ENCODE peak calls at places on chromosomes 12 and 14, in seven cellular contexts. L is fibroblast of lung, S is K562, X is IMR-90, E is H9, U is HepG2, N is GM23248. O is an unnamed sample.

GRCh38 chr14:31172084-31172483 is 35.5 kb downstream of the HECTD1 start:
- DNase-seq in L (peak; percentile 37), S (no peak), X (peak; percentile 61), E (no peak), U (no peak), N (peak; percentile 29), O (no peak)

GRCh38 chr12:92044435-92044834 is 101.2 kb downstream of the BTG1 start:
- DNase-seq in L (no peak), S (no peak), X (no peak), E (no peak), U (no peak), N (no peak), O (no peak)

GRCh38 chr12:29051221-29051620 is 97.9 kb upstream of the FAR2 start:
- DNase-seq in L (peak; percentile 49), S (no peak), X (peak; percentile 44), E (no peak), U (no peak), N (peak; percentile 21), O (no peak)

GRCh38 chr14:57982802-57983201 is 116.9 kb upstream of the SLC35F4 start:
- DNase-seq in L (no peak), S (no peak), X (no peak), E (no peak), U (no peak), N (no peak), O (peak; percentile 63)

GRCh38 chr12:10554228-10554970 is 48.7 kb downstream of the EIF2S3B start:
- DNase-seq in L (no peak), S (no peak), X (no peak), E (no peak), U (no peak), N (no peak), O (no peak)

GRCh38 chr14:95482967-95483842 is 33.2 kb downstream of the SYNE3 start:
- DNase-seq in L (peak; percentile 97), S (no peak), X (peak; percentile 97), E (no peak), U (peak; percentile 49), N (peak; percentile 96), O (no peak)

GRCh38 chr12:129765719-129766118 is 138.1 kb downstream of the TMEM132D start:
- DNase-seq in L (no peak), S (no peak), X (no peak), E (no peak), U (no peak), N (no peak), O (no peak)

GRCh38 chr12:74015118-74015517 is 522.5 kb upstream of the ATXN7L3B start:
- DNase-seq in L (no peak), S (no peak), X (no peak), E (no peak), U (no peak), N (no peak), O (no peak)

GRCh38 chr12:53046655-53047220 is 3.1 kb upstream of the TNS2 start:
- DNase-seq in L (peak; percentile 91), S (peak; percentile 29), X (peak; percentile 86), E (peak; percentile 72), U (peak; percentile 51), N (peak; percentile 89), O (peak; percentile 72)

GRCh38 chr14:65560340-65561027 is 148.0 kb downstream of the FUT8 start:
- DNase-seq in L (no peak), S (no peak), X (peak; percentile 7), E (no peak), U (no peak), N (peak; percentile 5), O (no peak)

GRCh38 chr14:101716077-101716950 is 45.2 kb upstream of the PPP2R5C start:
- DNase-seq in L (no peak), S (peak; percentile 56), X (no peak), E (no peak), U (no peak), N (no peak), O (no peak)

GRCh38 chr12:105928436-105928835 is 210.3 kb downstream of the NUAK1 start:
- DNase-seq in L (no peak), S (no peak), X (no peak), E (no peak), U (no peak), N (no peak), O (no peak)

DNA sequence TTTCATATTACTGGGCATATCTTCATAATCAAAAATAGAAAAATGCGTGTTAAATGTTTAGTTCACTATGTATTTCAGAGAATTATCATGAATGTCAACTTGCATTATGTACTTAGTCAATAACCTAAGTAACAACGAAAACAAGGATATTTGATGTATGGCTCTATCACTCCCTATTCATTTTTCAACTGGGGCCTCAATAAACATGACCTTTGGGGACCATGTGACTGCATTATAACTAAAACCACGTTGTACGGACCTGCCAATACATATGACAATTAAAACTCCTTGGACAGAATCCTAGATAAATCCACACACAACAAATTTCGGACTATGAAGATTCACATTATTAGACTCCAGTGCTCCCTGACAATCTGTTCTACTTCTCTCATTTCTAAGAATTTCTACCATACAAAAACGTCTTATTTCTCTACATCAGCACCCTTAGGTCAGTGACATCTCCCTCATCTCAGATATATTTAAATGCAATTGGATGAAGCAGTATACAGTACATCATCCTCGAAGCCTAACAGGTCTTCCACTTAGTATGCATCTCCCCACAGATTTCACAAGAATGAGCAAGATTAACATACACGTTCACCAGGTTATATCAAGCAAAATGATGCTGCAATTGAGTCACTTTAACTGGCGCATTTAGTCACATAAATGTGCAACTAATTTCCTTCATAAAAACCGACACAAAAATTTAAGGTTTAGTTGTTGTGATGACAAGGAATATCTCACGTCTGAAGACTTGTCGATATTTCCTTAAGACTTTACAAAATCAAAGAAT is 1.5 kb downstream of the UBE2N start:
- DNase-seq in L (peak; percentile 24), S (no peak), X (peak; percentile 34), E (no peak), U (no peak), N (peak; percentile 75), O (no peak)
- H4K20me1 ChIP-seq in L (peaks cover 10% of the 10 kb centered on the region), S (peaks cover 31% of the 10 kb centered on the region), X (peaks cover 59% of the 10 kb centered on the region), E (no peaks in the 10 kb centered on the region), U (peaks cover 49% of the 10 kb centered on the region), N (peaks cover 38% of the 10 kb centered on the region), O (peaks cover 59% of the 10 kb centered on the region)

GRCh38 chr14:68885226-68886108 is 92.6 kb upstream of the ZFP36L1 start:
- DNase-seq in L (no peak), S (no peak), X (no peak), E (no peak), U (no peak), N (no peak), O (no peak)
- H3K27ac ChIP-seq in L (no peak overlapping the region), S (no peak overlapping the region), X (peak overlapping the region; percentile 4), E (no peak overlapping the region), U (no peak overlapping the region), N (peak overlapping the region; percentile 80), O (no peak overlapping the region)

DNA sequence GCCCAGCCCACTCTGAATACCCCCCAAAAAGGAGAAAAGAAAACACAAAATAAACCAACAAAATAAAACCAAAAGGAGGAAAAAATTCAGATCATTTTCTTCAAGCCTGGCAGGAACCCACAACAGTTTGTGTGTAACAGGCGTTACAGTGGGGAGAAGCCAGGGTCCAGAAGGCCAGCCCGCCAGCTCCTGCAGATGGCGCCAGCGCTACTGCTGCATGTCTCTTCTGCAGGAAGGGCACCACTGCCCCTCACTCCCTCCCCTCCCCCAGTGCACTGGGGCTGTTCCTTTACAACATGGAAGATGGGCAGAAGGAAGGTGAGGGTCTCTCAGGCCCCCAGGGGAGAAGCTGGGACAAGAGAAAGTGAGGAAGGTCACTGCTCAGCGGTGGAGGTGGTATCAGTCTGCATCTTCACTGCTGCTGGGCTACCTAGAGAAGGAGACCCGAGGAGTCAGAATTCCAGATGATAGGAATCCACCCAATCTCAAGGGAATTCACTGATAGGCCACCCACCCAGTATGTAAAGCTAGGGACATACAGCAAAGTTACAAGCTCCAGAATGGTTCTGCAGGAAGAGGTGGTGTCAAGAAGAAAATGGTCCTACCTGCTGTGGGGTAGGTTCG is 2.3 kb upstream of the NOP2 start:
- DNase-seq in L (peak; percentile 36), S (peak; percentile 43), X (no peak), E (peak; percentile 90), U (peak; percentile 63), N (peak; percentile 57), O (peak; percentile 76)
- H4K20me1 ChIP-seq in L (no peaks in the 10 kb centered on the region), S (no peaks in the 10 kb centered on the region), X (peaks cover 5% of the 10 kb centered on the region), E (no peaks in the 10 kb centered on the region), U (no peaks in the 10 kb centered on the region), N (no peaks in the 10 kb centered on the region), O (peaks cover 8% of the 10 kb centered on the region)

GRCh38 chr12:54432815-54433164 is 13.7 kb upstream of the ITGA5 start:
- DNase-seq in L (no peak), S (no peak), X (no peak), E (no peak), U (no peak), N (no peak), O (no peak)

GRCh38 chr12:54428050-54429013 is 9.3 kb upstream of the ITGA5 start:
- DNase-seq in L (peak; percentile 85), S (peak; percentile 32), X (peak; percentile 68), E (peak; percentile 57), U (no peak), N (peak; percentile 95), O (no peak)

GRCh38 chr12:54429014-54429471 is 10.0 kb upstream of the ITGA5 start:
- DNase-seq in L (no peak), S (peak; percentile 38), X (no peak), E (no peak), U (peak; percentile 5), N (no peak), O (no peak)

GRCh38 chr12:54430471-54431075 is 11.5 kb upstream of the ITGA5 start:
- DNase-seq in L (no peak), S (no peak), X (no peak), E (no peak), U (no peak), N (no peak), O (no peak)

GRCh38 chr12:54431911-54432814 is 13.1 kb upstream of the ITGA5 start:
- DNase-seq in L (peak; percentile 90), S (peak; percentile 71), X (peak; percentile 80), E (peak; percentile 82), U (no peak), N (peak; percentile 96), O (peak; percentile 60)
- H3K27ac ChIP-seq in L (peak overlapping the region; percentile 47), S (peak overlapping the region; percentile 29), X (no peak overlapping the region), E (no peak overlapping the region), U (no peak overlapping the region), N (peak overlapping the region; percentile 76), O (peak overlapping the region; percentile 72)

DNA sequence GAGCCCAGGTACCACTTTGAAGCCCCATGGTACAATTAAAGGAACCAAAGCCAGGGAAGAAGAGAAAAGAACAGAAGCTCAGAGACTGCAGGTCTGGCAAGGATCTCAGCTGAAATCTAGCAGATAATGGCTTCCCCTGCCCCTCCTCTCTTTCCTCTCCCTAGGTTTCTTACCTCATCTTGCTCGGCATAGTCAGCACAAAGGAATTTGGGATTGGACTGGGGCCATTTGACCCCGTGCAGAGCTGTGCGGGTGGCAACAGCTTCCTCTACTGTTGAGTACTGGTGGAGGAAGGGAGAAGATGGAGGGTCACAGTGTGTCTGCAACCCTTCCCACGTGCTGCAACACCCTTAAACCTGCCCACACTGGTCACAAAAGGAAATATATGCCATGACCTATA is 4.7 kb upstream of the CDH24 start:
- DNase-seq in L (peak; percentile 95), S (no peak), X (peak; percentile 95), E (no peak), U (peak; percentile 87), N (peak; percentile 89), O (no peak)
- H4K20me1 ChIP-seq in L (no peaks in the 10 kb centered on the region), S (peaks cover 2% of the 10 kb centered on the region), X (peaks cover 30% of the 10 kb centered on the region), E (no peaks in the 10 kb centered on the region), U (peaks cover 13% of the 10 kb centered on the region), N (no peaks in the 10 kb centered on the region), O (peaks cover 85% of the 10 kb centered on the region)

O was measured in neural progenitor cell.